ENCODE peak calls at places on chromosomes 16 and 17, in four cellular contexts. P is activated naive CD8-positive, alpha-beta T cell treated with anti-CD3 and anti-CD28 coated beads, Interleukin-2, amount 50 U/mL, for 24 hours; K is sciatic nerve; B is skeletal muscle cell. I is an unnamed sample.

GRCh38 chr16:63539276-63539675 is 1503.0 kb upstream of the CDH8 start:
- DNase-seq in P (no peak), K (no peak), B (no peak), I (no peak)

GRCh38 chr16:56918467-56919012 is 13.4 kb upstream of the HERPUD1 start:
- DNase-seq in P (no peak), K (no peak), B (no peak), I (no peak)

GRCh38 chr17:32834104-32834503 is 42.8 kb downstream of the MYO1D start:
- DNase-seq in P (no peak), K (no peak), B (no peak), I (no peak)

GRCh38 chr16:16057102-16057501 is 107.7 kb downstream of the ABCC1 start:
- DNase-seq in P (no peak), K (no peak), B (no peak), I (no peak)

GRCh38 chr17:7836596-7837374 is 2.8 kb downstream of the KDM6B start:
- DNase-seq in P (peak; percentile 70), K (peak; percentile 94), B (peak; percentile 84), I (peak; percentile 98)

GRCh38 chr16:7835032-7835431 is 502.4 kb downstream of the RBFOX1 start:
- DNase-seq in P (no peak), K (no peak), B (no peak), I (no peak)

GRCh38 chr17:56648814-56649213 is 55.3 kb downstream of the NOG start:
- DNase-seq in P (no peak), K (no peak), B (no peak), I (no peak)

GRCh38 chr16:59527206-59527997 is 793.3 kb upstream of the GOT2 start:
- DNase-seq in P (no peak), K (no peak), B (no peak), I (no peak)

GRCh38 chr16:1311738-1312458 is 2.5 kb downstream of the UBE2I start:
- DNase-seq in P (no peak), K (no peak), B (no peak), I (no peak)